ENCODE peak calls at places on chromosomes 13 and 19, in six cellular contexts. X is gastrocnemius medialis, O is heart left ventricle, V is A549, L is Panc1, G is body of pancreas. K is an unnamed sample.

GRCh38 chr19:10565028-10565566 is 713 bp downstream of the KRI1 start:
- ATAC-seq in O (peak), X (no peak), G (no peak), V (peak), L (no peak), K (no peak)

GRCh38 chr13:27309401-27309958 is 38.9 kb downstream of the RASL11A start:
- ATAC-seq in X (no peak), O (no peak), L (peak), G (no peak), V (peak), K (no peak)

GRCh38 chr13:94154362-94154761 is 325.1 kb downstream of the DCT start:
- ATAC-seq in O (no peak), V (no peak), G (peak), L (no peak), X (no peak), K (peak)

GRCh38 chr13:95793018-95793555 is 116.1 kb downstream of the DNAJC3 start:
- ATAC-seq in V (no peak), G (no peak), O (no peak), X (no peak), L (no peak), K (no peak)

GRCh38 chr19:54352546-54352945 is 12.2 kb downstream of the LAIR1 start:
- ATAC-seq in V (no peak), L (no peak), X (no peak), G (no peak), O (no peak), K (no peak)

GRCh38 chr13:48446454-48446853 is 33.5 kb upstream of the LPAR6 start:
- ATAC-seq in X (no peak), G (no peak), V (no peak), O (peak), L (no peak), K (no peak)

GRCh38 chr13:113554333-113554700 is 30.2 kb upstream of the TFDP1 start:
- ATAC-seq in G (no peak), L (no peak), V (no peak), X (no peak), O (no peak), K (no peak)

GRCh38 chr13:36453518-36453917 is 21.2 kb downstream of the CCNA1 start:
- ATAC-seq in G (no peak), O (peak), L (no peak), X (no peak), V (peak), K (no peak)

GRCh38 chr13:32911506-32911905 is 104.7 kb upstream of the KL start:
- ATAC-seq in G (no peak), L (peak), O (peak), V (peak), X (no peak), K (no peak)

GRCh38 chr19:7863971-7864718 is 10.0 kb downstream of the PRR36 start:
- ATAC-seq in L (no peak), V (no peak), O (no peak), X (no peak), G (no peak), K (no peak)

GRCh38 chr19:41395355-41395754 is 1.8 kb downstream of the EXOSC5 start:
- ATAC-seq in X (no peak), O (no peak), L (no peak), V (no peak), G (no peak), K (no peak)

GRCh38 chr13:30774214-30774730 is 38.9 kb downstream of the ALOX5AP start:
- ATAC-seq in L (no peak), V (no peak), G (no peak), O (no peak), X (no peak), K (no peak)

GRCh38 chr19:890831-891230 is 2.2 kb downstream of the MED16 start:
- ATAC-seq in V (no peak), L (no peak), G (no peak), X (no peak), O (no peak), K (no peak)

GRCh38 chr19:892243-892996 is 567 bp downstream of the MED16 start:
- ATAC-seq in X (peak), G (peak), V (peak), L (peak), O (peak), K (peak)

GRCh38 chr19:896999-897398 is 3.7 kb downstream of the RNU6-9 start:
- ATAC-seq in O (no peak), G (no peak), L (no peak), X (no peak), V (no peak), K (no peak)

GRCh38 chr19:896434-896833 is 3.1 kb downstream of the RNU6-9 start:
- ATAC-seq in G (no peak), O (no peak), L (no peak), V (no peak), X (no peak), K (no peak)

DNA sequence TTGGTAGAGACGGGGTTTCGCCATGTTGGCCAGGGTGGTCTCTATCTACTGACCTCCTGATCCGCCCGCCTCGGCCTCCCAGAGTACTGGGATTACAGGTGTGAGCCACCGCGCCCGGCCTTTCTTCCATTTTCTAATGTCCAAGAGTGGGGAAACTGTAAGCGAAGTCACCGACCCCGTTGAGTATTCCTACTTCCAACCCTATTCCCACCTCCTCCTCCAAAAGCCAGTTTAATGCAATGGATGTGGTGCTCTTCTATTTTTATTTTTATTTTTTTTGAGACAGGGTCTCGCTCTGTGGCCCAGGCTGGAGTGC is 449 bp downstream of the RNU6-9 start:
- ATAC-seq in X (no peak), L (no peak), G (no peak), V (no peak), O (no peak), K (no peak)
- H3K4me3 ChIP-seq in X (peak), L (no peak), G (no peak), V (no peak), O (peak), K (peak)

GRCh38 chr19:408441-409005 is 424 bp downstream of the C2CD4C start:
- ATAC-seq in O (peak), L (peak), V (no peak), X (no peak), G (no peak), K (no peak)

GRCh38 chr19:407501-408440 is 1.2 kb downstream of the C2CD4C start:
- ATAC-seq in O (no peak), L (no peak), G (no peak), X (no peak), V (no peak), K (no peak)

GRCh38 chr19:409006-409514 is at the start of gene C2CD4C:
- ATAC-seq in O (peak), V (peak), L (peak), X (no peak), G (peak), K (peak)

GRCh38 chr19:410243-410781 is 1.4 kb upstream of the C2CD4C start:
- ATAC-seq in L (no peak), O (no peak), X (no peak), G (peak), V (no peak), K (no peak)

GRCh38 chr19:409515-410242 is 732 bp upstream of the C2CD4C start:
- ATAC-seq in V (peak), G (peak), L (no peak), X (no peak), O (no peak), K (no peak)
- H3K4me3 ChIP-seq in V (peak), G (no peak), L (peak), X (peak), O (peak), K (peak)

DNA sequence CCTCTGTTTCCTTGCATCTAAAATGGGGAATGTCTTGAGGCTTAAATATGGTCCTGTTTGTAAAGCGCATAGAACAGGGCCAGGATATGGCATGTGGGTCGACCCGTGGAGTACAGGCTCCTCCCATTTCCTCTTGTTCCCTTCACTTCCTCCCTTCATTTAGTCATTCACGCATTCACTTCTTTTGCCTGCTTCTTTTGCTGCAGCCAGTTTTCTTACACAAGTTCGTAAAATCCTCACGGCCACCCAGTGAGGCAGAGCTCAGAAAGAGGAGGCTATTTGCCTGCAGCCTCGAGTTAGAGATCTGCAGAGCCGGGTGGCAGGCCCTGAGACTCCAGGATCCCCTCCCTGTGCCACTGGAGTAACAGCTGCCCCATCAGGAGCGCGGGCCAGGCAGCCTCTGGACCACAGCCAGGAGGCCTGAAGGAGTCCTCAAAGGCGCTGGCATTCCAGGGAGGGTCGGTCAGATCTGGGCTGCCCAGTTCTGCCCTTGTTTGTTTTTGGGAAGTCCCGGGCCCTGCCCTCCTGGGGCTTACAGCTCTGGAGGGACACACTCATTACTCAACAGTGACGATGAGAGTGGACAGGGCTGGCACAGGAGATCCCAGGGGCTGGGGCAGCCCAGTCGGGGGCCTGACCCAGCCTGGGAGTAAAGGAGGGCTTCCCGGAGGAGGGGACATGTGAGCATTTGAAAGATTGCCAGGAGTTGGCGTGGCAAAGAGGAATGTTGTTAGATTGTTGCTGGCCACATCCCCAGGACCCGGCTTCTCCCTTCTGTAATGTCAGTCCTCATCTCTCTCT is 4.6 kb downstream of the PPP5C start:
- ATAC-seq in G (peak), V (no peak), O (no peak), L (no peak), X (no peak), K (peak)
- H3K4me3 ChIP-seq in G (no peak), V (no peak), O (no peak), L (no peak), X (peak), K (no peak)

DNA sequence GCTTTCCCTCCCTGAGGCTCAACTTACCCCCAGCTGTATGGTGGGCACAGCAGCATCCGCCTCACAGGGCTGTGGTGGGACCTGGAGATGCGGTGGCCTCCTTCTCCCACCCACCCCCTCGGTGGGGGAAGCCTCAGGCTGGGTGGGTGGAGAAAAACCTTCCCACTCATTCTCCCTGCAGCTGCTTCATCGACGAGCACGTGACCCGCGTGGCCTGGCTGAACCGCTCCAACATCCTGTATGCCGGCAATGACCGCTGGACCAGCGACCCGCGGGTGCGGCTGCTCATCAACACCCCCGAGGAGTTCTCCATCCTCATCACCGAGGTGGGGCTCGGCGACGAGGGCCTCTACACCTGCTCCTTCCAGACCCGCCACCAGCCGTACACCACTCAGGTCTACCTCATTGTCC is 12.0 kb downstream of the IGLON5 start:
- ATAC-seq in L (no peak), X (no peak), V (no peak), O (no peak), G (no peak), K (no peak)
- H3K4me3 ChIP-seq in L (no peak), X (no peak), V (no peak), O (no peak), G (no peak), K (no peak)

DNA sequence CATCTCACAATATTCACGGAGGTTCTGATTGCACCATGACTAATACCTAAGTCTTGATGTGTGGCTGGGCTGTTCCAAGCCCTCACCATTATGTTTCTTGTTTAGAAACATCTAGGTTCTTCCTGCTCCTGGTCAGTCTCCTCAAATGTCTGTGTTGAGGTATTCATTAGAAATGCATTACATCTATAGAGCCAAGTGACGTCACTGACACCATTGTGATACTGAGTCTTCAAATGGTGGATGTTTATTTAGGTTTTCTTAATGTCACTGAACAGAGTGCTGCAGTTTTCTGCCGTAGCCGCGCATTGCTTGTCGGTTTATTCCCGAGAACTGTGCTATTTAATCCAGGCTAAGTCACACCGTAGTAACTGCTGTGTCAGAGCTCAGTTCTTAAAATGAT is 142.4 kb upstream of the SPACA7 start:
- ATAC-seq in X (no peak), G (no peak), L (no peak), V (no peak), O (no peak), K (no peak)
- H3K4me3 ChIP-seq in X (no peak), G (no peak), L (no peak), V (no peak), O (no peak), K (no peak)

DNA sequence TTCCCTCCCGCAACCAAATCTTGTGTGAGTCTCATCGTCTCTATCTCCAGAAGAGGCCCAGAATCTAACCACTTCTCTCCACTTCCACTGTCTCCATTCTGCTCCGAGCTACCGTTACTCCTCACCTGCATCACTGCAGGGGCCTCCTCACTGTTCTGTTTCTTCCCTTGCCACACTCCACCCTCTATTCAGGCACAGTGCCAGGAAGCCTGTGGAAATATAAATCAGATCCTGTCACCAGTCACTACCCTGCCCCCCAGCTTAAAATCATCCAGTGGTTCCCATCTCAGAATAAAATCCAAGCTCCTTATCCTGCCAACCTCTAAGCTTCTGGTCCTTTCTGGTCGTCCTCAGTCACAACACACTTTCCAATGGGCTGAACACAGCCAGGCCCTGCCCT is 24.1 kb downstream of the ZNF175 start:
- ATAC-seq in G (no peak), V (no peak), X (no peak), O (no peak), L (no peak), K (no peak)
- H3K4me3 ChIP-seq in G (no peak), V (peak), X (peak), O (peak), L (no peak), K (no peak)

GRCh38 chr19:49631279-49631588 is 8.7 kb downstream of the RRAS start:
- ATAC-seq in X (no peak), V (no peak), L (no peak), G (peak), O (peak), K (peak)

GRCh38 chr19:49635530-49636229 is 4.3 kb downstream of the RRAS start:
- ATAC-seq in V (no peak), X (no peak), G (no peak), L (no peak), O (no peak), K (no peak)

GRCh38 chr19:49632576-49632975 is 7.4 kb downstream of the RRAS start:
- ATAC-seq in L (no peak), O (no peak), G (no peak), X (no peak), V (no peak), K (no peak)

GRCh38 chr19:49629659-49630058 is 10.3 kb downstream of the RRAS start:
- ATAC-seq in V (no peak), X (no peak), O (no peak), L (no peak), G (no peak), K (no peak)

DNA sequence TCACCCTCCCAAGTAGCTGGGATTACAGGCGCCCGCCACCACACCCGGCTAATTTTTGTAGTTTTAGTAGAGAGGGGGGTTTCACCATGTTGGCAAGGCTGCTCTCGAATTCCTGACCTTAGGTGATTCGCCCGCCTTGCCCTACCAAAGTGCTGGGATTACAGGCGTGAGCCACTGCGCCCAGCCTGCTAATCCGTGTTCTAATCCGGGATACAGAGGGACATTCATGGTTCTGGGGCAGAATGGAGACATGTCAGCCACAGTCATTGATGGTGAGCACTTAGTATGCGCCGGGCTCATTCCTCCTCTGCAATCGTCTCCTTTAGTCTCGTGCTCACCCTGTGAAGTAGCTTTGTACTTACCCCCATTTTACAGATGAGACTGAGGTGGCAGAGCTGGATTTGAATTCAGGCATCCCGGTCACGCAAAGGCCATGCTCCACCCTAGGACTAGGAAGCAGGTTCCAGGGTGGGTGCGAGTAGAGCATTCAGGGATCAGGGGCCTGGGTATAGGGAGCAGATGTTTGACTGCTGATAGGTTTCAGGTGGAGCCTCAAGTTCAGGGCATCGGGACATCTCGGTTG is 8.2 kb downstream of the RRAS start:
- ATAC-seq in G (no peak), O (no peak), X (no peak), L (no peak), V (peak), K (no peak)
- H3K4me3 ChIP-seq in G (no peak), O (no peak), X (no peak), L (no peak), V (no peak), K (no peak)

GRCh38 chr19:35908010-35908441 is at the start of gene TYROBP:
- ATAC-seq in X (no peak), O (peak), G (no peak), L (no peak), V (no peak), K (no peak)
- H3K4me3 ChIP-seq in X (no peak), O (peak), G (no peak), L (no peak), V (no peak), K (no peak)

DNA sequence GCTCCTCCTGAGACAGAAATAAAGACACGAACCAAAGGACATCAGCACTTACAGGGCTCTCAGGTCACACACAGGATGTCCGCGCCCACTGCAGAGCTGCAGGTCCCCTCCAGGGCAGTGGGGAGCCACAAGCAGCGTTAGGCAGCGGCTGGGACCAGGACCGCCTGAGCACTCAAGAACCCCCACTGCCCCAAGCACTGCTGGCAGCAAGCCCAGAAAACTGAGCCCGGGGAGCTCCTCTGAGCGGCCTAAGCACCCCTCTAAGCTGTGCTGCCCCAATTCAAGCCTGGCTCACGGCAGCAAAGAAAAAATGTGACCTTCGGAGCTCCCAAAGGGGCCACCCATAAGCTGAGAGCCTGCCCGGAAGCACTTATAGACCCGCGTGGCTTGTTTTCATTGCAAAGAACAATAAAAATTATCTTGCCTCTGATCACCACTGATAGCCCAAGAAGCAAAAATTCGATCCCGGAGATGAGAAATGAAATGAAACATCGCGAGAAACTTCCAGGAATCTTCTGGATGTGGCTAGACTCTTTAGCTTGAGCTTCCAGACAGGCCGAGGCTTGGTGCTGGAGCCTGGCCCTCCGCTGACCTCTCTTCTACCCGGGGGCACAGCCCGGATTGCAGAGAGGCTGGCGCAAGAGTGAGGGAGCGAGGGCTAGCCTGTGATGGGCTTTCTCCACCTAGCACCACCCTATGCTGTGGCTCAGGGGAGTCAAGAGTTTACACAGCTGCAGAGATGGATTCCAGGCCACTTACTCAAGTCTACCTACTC is 6.3 kb downstream of the DPP9 start:
- ATAC-seq in L (peak), X (no peak), G (no peak), O (no peak), V (peak), K (no peak)
- H3K4me3 ChIP-seq in L (peak), X (no peak), G (no peak), O (no peak), V (peak), K (no peak)

DNA sequence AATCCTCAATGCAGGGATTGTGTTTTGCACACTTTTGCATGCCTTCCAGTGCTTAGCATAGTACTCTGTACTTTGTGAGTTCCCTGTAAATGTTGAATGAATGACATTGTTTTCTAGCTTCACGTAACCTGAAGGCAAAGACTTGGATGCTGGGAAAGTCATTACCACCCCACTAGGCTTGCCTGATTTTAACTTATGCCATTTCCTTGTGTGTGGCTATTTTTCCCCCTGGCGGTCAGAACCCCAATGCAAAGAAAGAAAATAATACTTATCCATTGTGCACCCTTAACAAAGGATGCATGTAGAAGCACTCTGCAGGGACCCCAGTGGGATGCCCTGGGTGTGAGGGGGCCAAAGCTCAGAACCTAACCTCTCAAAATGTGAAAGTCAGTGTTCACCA is 1.2 kb upstream of the ENOX1 start:
- ATAC-seq in V (peak), X (no peak), O (no peak), G (no peak), L (no peak), K (no peak)
- H3K4me3 ChIP-seq in V (peak), X (no peak), O (no peak), G (no peak), L (no peak), K (peak)

K was measured in gastroesophageal sphincter.